ENCODE peak calls at places on chromosomes 11 and 22, in seven cellular contexts. T is AG09319, M is neural progenitor cell, X is natural killer cell, W is type B pancreatic cell, V is fibroblast of mammary gland, B is sigmoid colon. D is an unnamed sample.

GRCh38 chr22:39220897-39221850 is 23.6 kb downstream of the PDGFB start:
- DNase-seq in T (no peak), M (no peak), X (no peak), W (no peak), V (peak; percentile 38), B (peak; percentile 32), D (peak; percentile 44)

GRCh38 chr11:44766972-44767278 is 40.2 kb downstream of the TSPAN18 start:
- DNase-seq in T (no peak), M (no peak), X (no peak), W (no peak), V (no peak), B (no peak), D (no peak)

GRCh38 chr22:24728790-24729637 is 45.5 kb downstream of the PIWIL3 start:
- DNase-seq in T (no peak), M (peak; percentile 60), X (no peak), W (no peak), V (peak; percentile 7), B (no peak), D (no peak)

GRCh38 chr11:60500276-60500935 is 7.8 kb downstream of the MS4A12 start:
- DNase-seq in T (no peak), M (peak; percentile 3), X (no peak), W (no peak), V (no peak), B (no peak), D (no peak)

GRCh38 chr11:31834237-31834636 is 23.1 kb upstream of the PAX6 start:
- DNase-seq in T (no peak), M (no peak), X (no peak), W (no peak), V (no peak), B (no peak), D (no peak)

GRCh38 chr11:83046626-83047172 is 25.0 kb downstream of the RAB30 start:
- DNase-seq in T (no peak), M (no peak), X (no peak), W (no peak), V (peak; percentile 46), B (no peak), D (no peak)

GRCh38 chr11:101436511-101437142 is 147.2 kb downstream of the TRPC6 start:
- DNase-seq in T (no peak), M (peak; percentile 76), X (no peak), W (no peak), V (peak; percentile 59), B (no peak), D (no peak)

GRCh38 chr11:44931466-44931865 is 19.2 kb downstream of the TP53I11 start:
- DNase-seq in T (no peak), M (peak; percentile 42), X (no peak), W (no peak), V (no peak), B (no peak), D (no peak)

GRCh38 chr22:49269928-49270327 is 557.7 kb downstream of the BRD1 start:
- DNase-seq in T (no peak), M (peak; percentile 25), X (no peak), W (peak; percentile 49), V (no peak), B (no peak), D (no peak)

GRCh38 chr11:126452718-126453117 is 97.2 kb downstream of the ST3GAL4 start:
- DNase-seq in T (no peak), M (no peak), X (no peak), W (no peak), V (no peak), B (no peak), D (no peak)

GRCh38 chr11:131770801-131771200 is 400.4 kb downstream of the NTM start:
- DNase-seq in T (no peak), M (no peak), X (no peak), W (no peak), V (peak; percentile 71), B (no peak), D (no peak)

GRCh38 chr22:44955102-44955501 is 54.7 kb downstream of the PHF21B start:
- DNase-seq in T (no peak), M (no peak), X (no peak), W (no peak), V (no peak), B (no peak), D (no peak)
- TF ChIP-seq CTCF in T (no peak), M (no peak), X (no peak), W (no peak), V (no peak), B (no peak), D (no peak)

GRCh38 chr22:50613291-50613981 is 12.8 kb downstream of the MAPK8IP2 start:
- DNase-seq in T (no peak), M (no peak), X (no peak), W (no peak), V (peak; percentile 50), B (no peak), D (no peak)
- TF ChIP-seq CTCF in T (no peak), M (no peak), X (no peak), W (no peak), V (no peak), B (no peak), D (no peak)

DNA sequence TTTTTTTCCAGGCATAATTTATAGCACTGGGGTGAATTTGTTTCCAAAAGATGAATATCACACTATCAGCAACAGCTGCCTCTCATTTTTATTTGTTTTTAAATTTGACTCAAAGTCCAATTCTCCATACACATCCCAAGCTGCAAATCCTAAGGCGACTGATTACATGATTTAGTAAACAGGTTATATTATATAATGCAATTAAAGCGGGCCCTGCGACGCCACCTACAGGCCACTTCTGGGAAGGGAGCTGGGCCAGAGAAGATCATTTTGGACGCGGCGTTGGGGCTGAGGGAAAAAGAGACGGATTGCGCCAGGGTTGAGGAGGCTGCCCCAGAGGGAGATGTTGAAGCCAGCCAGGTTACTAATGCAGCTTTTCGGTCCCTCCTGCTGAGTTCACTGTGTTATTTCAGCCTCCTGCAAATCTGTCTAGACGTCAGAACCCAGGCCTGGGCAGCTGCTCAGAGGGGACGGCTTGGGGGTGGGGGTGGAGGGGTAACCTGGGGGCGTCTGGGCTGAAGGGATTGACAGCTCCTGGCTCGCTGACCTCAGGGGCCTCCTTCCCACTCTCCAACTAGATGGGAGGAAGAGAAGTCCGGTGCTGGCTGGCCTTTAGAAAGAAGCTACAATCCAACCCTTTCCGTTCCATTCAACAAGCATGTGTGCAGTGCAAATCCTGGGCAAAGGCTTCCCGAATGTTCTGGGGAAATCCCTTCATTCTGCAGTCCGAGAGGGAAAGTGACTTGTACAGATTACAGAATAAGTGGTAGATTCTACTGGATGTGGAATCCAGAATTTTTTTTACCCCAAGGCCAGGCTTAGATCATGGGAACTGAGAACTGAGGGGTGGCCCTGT is 150.1 kb downstream of the FEZ1 start:
- DNase-seq in T (peak; percentile 23), M (peak; percentile 89), X (no peak), W (no peak), V (peak; percentile 83), B (peak; percentile 92), D (peak; percentile 35)
- TF ChIP-seq CTCF in T (peak; percentile 94), M (peak; percentile 99), X (peak; percentile 53), W (peak; percentile 97), V (peak; percentile 87), B (peak; percentile 71), D (peak; percentile 74)

DNA sequence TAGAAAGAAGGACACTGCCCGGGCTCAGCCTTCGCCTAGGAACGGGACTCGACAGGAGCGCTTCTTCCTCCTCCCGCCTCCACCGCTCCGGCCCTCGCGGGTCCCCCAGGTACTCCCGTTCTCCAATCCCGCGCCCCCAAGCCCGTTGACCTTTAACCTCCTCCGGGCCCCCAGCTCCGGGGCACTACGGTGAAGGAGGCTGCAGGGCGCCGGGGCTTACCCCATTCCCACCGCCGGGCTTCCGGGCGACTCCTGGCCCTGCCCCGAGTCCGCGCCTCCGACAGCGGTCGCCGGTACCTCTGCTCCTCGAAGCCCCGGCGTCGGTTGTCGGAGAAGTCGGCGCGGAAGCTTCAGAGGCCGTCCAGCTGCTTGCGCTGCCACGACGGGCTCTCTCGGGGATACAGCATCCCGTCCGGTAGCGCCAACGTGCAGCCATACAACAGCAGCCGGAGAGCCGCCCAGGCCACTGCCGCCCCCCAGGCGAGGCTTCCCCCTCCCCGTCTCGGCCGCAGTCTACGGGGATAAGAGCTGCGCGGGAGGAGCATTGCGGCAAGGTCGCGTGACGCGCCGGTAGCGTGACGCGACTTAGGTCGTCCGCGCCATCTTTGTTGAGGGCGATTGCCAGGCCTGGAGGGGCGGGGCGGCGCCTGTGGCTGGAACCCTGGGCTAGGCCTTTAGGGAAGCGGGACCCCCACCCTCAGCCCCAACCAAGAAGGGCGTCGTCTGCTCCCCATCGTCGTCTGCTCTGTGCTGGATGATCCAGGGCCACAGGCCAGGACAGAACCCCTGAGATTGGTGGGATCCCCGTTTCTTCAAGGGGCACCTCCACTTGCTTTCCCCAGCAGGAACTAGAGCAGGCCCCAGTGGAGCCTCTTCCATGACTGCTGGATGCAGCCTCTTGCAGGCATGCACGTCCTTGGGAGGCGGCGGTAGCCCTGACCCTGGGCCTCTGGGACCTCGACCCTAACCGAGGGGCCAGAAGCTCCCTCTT is 26.3 kb downstream of the RGL4 start:
- DNase-seq in T (peak; percentile 61), M (peak; percentile 96), X (peak; percentile 77), W (peak; percentile 87), V (peak; percentile 86), B (peak; percentile 93), D (peak; percentile 76)
- TF ChIP-seq CTCF in T (no peak), M (no peak), X (no peak), W (no peak), V (no peak), B (no peak), D (no peak)

DNA sequence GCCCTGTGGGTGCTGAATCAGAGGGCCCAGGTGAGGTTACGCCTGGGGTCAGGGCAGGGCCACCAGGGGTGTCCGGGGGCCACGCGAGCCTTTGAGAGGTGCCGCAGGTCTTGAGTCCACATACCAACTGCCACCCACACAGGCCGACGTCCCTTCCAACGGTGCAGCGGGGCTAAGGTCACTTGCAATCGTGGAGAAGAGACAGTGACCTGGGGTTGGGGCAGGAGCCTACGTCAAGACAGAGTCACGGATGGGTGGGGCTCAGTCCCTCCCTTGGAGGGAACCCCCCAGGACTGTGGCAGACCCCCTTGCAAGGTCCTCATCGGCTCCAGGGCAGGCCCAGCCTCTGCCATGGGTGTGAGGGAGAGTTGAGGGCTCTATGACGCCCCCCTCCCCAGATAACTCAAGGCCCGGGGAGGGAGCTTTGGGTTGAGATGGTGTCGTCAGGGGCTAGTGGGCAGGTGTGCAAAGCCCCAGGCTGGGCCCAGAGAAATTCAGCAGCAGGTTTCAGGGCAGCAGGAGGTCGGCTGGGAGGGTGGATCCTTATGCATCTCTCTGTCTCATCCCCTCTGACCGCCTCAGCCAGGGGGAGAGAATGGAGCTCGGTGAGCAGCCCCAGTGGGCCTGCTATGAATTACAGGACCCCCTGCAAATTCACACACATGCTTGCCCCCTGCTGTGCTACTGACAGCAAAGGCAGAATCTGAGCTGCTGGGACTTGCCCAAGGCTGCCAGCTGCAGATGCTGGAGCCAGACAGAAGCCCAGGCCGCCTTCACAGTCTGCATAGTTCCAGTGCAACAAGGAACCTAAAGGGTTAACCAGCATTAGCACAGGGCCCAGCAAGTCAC is 60.0 kb downstream of the MYEOV start:
- DNase-seq in T (no peak), M (no peak), X (no peak), W (peak; percentile 63), V (no peak), B (no peak), D (no peak)
- TF ChIP-seq CTCF in T (no peak), M (no peak), X (no peak), W (peak; percentile 21), V (no peak), B (no peak), D (no peak)